ENCODE peak calls at places on chromosomes 3 and 15, in six cellular contexts. T, G, L, M, K and X are unnamed samples.

GRCh38 chr3:150378467-150378751 is 29.7 kb upstream of the TSC22D2 start:
- DNase-seq in T (no peak), G (no peak), L (no peak), M (no peak), K (no peak), X (no peak)

GRCh38 chr3:158731938-158732855 is at the start of gene RARRES1:
- DNase-seq in T (no peak), G (peak), L (no peak), M (peak), K (peak), X (peak)

GRCh38 chr15:34588046-34588674 is 4.7 kb upstream of the GOLGA8B start:
- DNase-seq in T (peak), G (peak), L (peak), M (peak), K (peak), X (peak)

GRCh38 chr3:150067561-150067960 is 96.9 kb upstream of the PFN2 start:
- DNase-seq in T (no peak), G (no peak), L (no peak), M (no peak), K (no peak), X (no peak)

GRCh38 chr15:35184646-35185045 is 99.6 kb upstream of the NANOGP8 start:
- DNase-seq in T (no peak), G (no peak), L (no peak), M (no peak), K (no peak), X (no peak)

GRCh38 chr3:43994594-43995077 is 247.1 kb upstream of the TOPAZ1 start:
- DNase-seq in T (no peak), G (no peak), L (no peak), M (no peak), K (no peak), X (no peak)

GRCh38 chr15:41936155-41936554 is 36.2 kb downstream of the EHD4 start:
- DNase-seq in T (no peak), G (no peak), L (no peak), M (no peak), K (no peak), X (no peak)

GRCh38 chr3:189300345-189300744 is 128.6 kb downstream of the TPRG1 start:
- DNase-seq in T (no peak), G (no peak), L (no peak), M (no peak), K (no peak), X (no peak)

GRCh38 chr3:184631339-184631965 is 69.9 kb downstream of the EPHB3 start:
- DNase-seq in T (no peak), G (no peak), L (no peak), M (no peak), K (peak), X (no peak)

GRCh38 chr15:64400583-64400982 is 12.9 kb downstream of the TRIP4 start:
- DNase-seq in T (no peak), G (no peak), L (no peak), M (no peak), K (no peak), X (no peak)

GRCh38 chr3:46405301-46406079 is 1.4 kb downstream of the CCR5AS start:
- DNase-seq in T (no peak), G (peak), L (no peak), M (no peak), K (no peak), X (no peak)

GRCh38 chr3:172848910-172849309 is 98.4 kb downstream of the ECT2 start:
- DNase-seq in T (no peak), G (peak), L (no peak), M (no peak), K (peak), X (no peak)

GRCh38 chr3:40631341-40631995 is 106.7 kb downstream of the ZNF621 start:
- DNase-seq in T (no peak), G (no peak), L (no peak), M (no peak), K (no peak), X (no peak)

GRCh38 chr15:89662893-89663673 is 7.8 kb upstream of the KIF7 start:
- DNase-seq in T (peak), G (peak), L (peak), M (peak), K (peak), X (no peak)

GRCh38 chr3:172840463-172840862 is 89.9 kb downstream of the ECT2 start:
- DNase-seq in T (no peak), G (no peak), L (no peak), M (no peak), K (no peak), X (no peak)

GRCh38 chr3:48397767-48398681 is 26.0 kb downstream of the FBXW12 start:
- DNase-seq in T (no peak), G (no peak), L (no peak), M (peak), K (no peak), X (no peak)

GRCh38 chr3:66115858-66116654 is 77.3 kb upstream of the MAGI1 start:
- DNase-seq in T (peak), G (peak), L (peak), M (no peak), K (peak), X (no peak)

GRCh38 chr15:69573815-69574472 is 121.3 kb downstream of the RPLP1 start:
- DNase-seq in T (no peak), G (peak), L (no peak), M (no peak), K (no peak), X (no peak)

GRCh38 chr3:64048631-64049061 is 25.4 kb upstream of the PSMD6 start:
- DNase-seq in T (no peak), G (peak), L (no peak), M (no peak), K (peak), X (no peak)

GRCh38 chr15:61169904-61170695 is 59.0 kb downstream of the RORA start:
- DNase-seq in T (no peak), G (no peak), L (no peak), M (no peak), K (no peak), X (no peak)

GRCh38 chr15:90882781-90883525 is 1.4 kb upstream of the FES start:
- DNase-seq in T (no peak), G (no peak), L (no peak), M (peak), K (no peak), X (no peak)

GRCh38 chr15:90881978-90882721 is 2.2 kb upstream of the FES start:
- DNase-seq in T (no peak), G (no peak), L (no peak), M (peak), K (no peak), X (no peak)

GRCh38 chr15:90884719-90885431 is 571 bp downstream of the FES start:
- DNase-seq in T (no peak), G (no peak), L (no peak), M (no peak), K (no peak), X (peak)

GRCh38 chr15:90883971-90884718 is at the start of gene FES:
- DNase-seq in T (peak), G (peak), L (no peak), M (peak), K (peak), X (no peak)

DNA sequence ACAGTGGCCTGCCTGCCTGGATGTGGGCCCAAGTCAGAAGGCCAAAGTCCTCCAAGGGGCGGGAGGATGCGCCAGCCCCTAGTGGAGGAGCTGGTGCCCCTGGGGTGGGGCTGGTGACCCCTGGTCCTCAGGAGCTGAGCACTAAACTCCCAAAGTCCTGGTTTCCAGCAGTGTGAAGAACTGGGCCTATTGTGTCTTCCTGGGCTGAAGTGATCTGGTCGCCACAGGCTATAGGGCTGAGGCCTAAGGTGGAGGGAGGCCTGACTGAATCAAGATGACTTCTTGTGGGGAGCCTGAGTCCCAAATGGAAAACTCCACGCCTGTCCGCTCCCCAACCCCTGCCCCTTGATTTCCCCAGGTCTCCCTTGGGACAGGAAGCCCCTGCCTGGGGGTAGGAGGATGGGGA is 775 bp upstream of the FES start:
- DNase-seq in T (no peak), G (no peak), L (no peak), M (peak), K (no peak), X (no peak)
- H3K4me3 ChIP-seq in T (peak), G (no peak), L (peak), M (peak), K (peak), X (peak)

DNA sequence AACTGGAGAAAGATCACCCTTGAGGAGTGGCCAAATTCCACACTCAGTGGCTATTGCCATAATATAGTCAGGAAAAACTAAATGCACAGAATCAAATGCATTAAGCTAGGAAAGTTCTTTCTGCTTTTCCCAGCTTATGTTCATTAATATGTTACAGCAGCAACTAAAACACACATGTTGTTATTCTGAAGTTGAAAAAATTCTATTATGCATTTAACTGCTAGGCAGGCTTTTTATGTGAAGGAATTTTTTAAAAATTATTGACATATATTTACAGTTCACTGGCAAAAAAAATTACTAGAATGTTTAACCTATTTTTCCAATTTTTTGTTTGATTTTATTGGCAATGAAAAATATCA is 135.2 kb upstream of the IL12A start:
- DNase-seq in T (no peak), G (no peak), L (no peak), M (no peak), K (no peak), X (no peak)
- H3K4me3 ChIP-seq in T (no peak), G (no peak), L (peak), M (no peak), K (no peak), X (peak)

GRCh38 chr3:111076732-111077131 is 5.1 kb downstream of the NECTIN3 start:
- DNase-seq in T (no peak), G (no peak), L (no peak), M (no peak), K (no peak), X (no peak)

GRCh38 chr3:111077384-111077783 is 5.8 kb downstream of the NECTIN3 start:
- DNase-seq in T (no peak), G (no peak), L (no peak), M (no peak), K (no peak), X (no peak)

GRCh38 chr3:111084911-111085310 is 13.3 kb downstream of the NECTIN3 start:
- DNase-seq in T (no peak), G (no peak), L (no peak), M (no peak), K (no peak), X (no peak)

GRCh38 chr3:111080357-111080937 is 8.8 kb downstream of the NECTIN3 start:
- DNase-seq in T (no peak), G (peak), L (no peak), M (no peak), K (peak), X (no peak)

DNA sequence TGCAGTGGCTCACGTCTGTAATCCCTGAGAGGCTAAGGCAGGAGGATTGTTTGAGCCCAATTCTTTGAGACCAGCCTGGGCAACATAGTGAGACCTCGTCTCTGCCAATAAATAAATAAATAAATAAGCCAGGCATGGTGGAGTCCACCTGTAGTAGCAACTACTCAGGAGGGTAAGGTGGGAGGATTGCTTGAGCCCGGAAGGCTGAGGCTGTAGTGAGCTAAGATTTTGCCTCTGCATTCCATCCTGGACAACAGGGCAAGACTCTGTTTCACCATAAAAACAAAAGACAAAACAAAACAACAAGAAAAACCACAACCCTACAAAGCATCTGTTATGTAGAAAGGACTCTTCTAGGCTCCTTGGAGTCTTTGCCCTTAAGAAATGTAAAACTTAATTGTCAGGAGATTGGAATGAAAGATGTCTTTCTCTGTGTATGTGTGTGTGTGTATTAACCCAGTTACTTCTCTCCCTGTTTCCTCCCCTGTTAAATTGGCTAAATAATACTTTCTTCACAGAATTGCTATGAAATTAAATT is 9.5 kb downstream of the NECTIN3 start:
- DNase-seq in T (no peak), G (peak), L (no peak), M (no peak), K (peak), X (no peak)
- H3K4me3 ChIP-seq in T (no peak), G (no peak), L (no peak), M (no peak), K (no peak), X (no peak)

GRCh38 chr3:33775363-33775762 is 23.1 kb upstream of the PDCD6IP start:
- DNase-seq in T (no peak), G (no peak), L (no peak), M (no peak), K (no peak), X (no peak)

GRCh38 chr3:33777996-33778395 is 20.4 kb upstream of the PDCD6IP start:
- DNase-seq in T (no peak), G (no peak), L (no peak), M (no peak), K (no peak), X (no peak)

GRCh38 chr3:33768578-33768977 is 29.9 kb upstream of the PDCD6IP start:
- DNase-seq in T (no peak), G (no peak), L (no peak), M (no peak), K (no peak), X (no peak)

GRCh38 chr3:33773627-33774026 is 24.8 kb upstream of the PDCD6IP start:
- DNase-seq in T (no peak), G (no peak), L (no peak), M (no peak), K (peak), X (no peak)
- H3K4me3 ChIP-seq in T (no peak), G (no peak), L (no peak), M (no peak), K (no peak), X (no peak)

GRCh38 chr15:93348711-93349110 is 259.7 kb upstream of the RGMA start:
- DNase-seq in T (no peak), G (no peak), L (no peak), M (no peak), K (no peak), X (no peak)

GRCh38 chr15:93349146-93349545 is 260.1 kb upstream of the RGMA start:
- DNase-seq in T (no peak), G (no peak), L (no peak), M (no peak), K (no peak), X (no peak)

GRCh38 chr15:93347917-93348316 is 258.9 kb upstream of the RGMA start:
- DNase-seq in T (no peak), G (no peak), L (no peak), M (no peak), K (no peak), X (no peak)
- H3K4me3 ChIP-seq in T (no peak), G (no peak), L (no peak), M (no peak), K (no peak), X (no peak)

DNA sequence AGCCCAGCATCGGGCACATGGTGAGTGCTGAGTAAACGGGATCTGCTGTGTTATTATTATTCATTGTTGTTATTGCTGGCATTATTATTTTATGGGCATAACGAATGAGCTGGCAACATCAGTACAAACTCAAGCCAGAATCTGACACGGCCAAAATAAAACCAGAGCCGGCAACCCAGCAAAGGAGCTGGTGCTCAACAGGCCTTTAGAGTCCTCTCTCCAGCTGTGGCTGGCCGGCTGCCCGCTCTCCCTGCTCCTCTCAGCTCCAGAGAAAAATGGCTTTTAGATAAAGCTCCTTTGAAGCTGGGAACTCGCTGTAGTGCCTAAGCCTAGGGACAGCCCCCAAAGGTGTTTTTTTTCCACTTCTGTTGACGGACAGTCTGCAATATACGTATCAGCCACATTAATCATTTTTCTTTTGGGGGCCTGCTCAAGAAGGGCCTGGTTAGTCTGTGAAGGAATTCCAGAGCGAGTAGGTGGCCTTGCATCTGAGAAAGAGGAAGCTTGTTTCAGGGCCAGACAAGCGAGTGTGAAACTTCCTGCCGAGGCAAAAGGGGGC is 193.9 kb upstream of the UBE2E1 start:
- DNase-seq in T (peak), G (peak), L (no peak), M (peak), K (peak), X (peak)
- H3K4me3 ChIP-seq in T (no peak), G (no peak), L (no peak), M (no peak), K (no peak), X (peak)

DNA sequence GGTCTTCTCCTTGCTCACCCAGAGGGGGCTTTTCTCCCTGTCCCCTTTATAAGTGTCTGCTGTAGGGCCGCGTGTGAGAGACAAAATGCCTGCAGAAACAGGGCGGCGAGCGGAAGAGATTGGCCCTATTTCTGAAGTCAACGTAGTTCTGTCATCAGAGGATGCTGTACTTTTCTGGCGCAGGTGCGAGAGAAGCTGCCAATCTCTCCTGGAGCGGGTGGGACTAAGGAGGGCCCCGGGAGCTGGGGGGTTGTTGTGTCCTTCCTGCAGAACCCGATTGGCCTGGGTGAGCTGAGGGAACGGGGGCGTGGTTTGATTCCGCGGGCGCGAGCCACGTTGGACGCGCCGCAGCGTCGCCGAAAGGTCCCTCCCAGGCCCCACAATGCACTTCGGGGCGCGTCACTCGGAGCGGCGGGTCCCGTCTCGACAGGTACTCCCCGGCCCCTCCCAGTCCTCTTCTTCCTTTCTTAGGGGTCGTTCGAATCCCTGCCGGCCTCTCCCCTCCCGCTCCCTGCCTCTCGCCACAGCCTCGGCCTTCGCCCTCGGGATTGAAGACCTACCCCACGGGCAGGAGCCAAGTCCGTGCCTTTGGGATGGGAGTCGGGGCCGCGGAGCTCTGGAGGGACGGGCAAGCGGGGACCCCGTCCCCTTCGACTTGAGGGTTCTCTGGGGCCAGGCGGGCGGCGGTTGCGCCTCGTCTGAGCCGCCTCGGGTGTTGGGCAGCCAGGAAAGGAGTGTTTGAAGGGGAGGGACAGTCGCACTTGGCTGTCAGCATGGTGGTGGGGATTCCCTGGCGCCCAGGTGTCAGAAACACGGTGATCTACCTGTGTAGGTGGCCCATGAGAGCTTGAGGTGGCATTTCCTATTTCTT is at the start of gene SEC22A:
- DNase-seq in T (peak), G (peak), L (peak), M (peak), K (peak), X (peak)
- H3K4me3 ChIP-seq in T (peak), G (peak), L (peak), M (peak), K (peak), X (peak)

DNA sequence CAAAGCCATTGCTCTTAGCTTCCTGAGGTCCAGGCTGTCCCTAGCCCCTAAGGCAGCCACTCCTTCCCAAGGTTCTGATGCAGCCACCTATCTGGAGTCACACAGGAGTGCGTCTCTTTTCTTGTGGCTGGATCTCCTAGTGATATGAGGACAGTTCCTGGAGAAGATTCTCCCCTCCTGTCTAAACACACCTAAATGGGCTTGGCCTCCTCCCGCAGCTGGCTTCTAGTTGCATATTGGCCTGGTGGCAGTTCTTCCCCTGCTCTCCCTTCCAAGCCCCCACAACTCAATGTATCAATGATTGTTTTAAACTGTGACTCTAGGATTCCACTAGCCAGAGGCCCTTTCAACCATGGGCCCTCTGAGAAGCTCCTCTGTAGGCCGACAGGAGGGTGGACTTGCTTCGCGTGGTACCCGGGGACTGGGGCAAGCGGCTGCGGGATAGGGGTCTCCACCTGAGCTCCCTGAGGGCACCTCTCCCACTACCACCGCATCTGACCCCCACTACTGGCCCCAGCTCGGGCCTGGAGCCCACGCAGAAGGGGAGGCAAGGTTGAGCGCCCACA is 1.4 kb downstream of the ITGA11 start:
- DNase-seq in T (no peak), G (no peak), L (peak), M (no peak), K (no peak), X (no peak)
- H3K4me3 ChIP-seq in T (peak), G (peak), L (peak), M (no peak), K (peak), X (peak)

GRCh38 chr15:44682211-44682610 is 18.7 kb upstream of the SPG11 start:
- DNase-seq in T (no peak), G (no peak), L (no peak), M (no peak), K (no peak), X (no peak)
- H3K4me3 ChIP-seq in T (no peak), G (no peak), L (no peak), M (no peak), K (no peak), X (no peak)

GRCh38 chr3:11638669-11639402 is 4.9 kb downstream of the VGLL4 start:
- DNase-seq in T (peak), G (no peak), L (no peak), M (no peak), K (no peak), X (no peak)
- H3K4me3 ChIP-seq in T (peak), G (no peak), L (no peak), M (no peak), K (peak), X (peak)